ENCODE peak calls at places on chromosome 1, in four cellular contexts. One of them, this sample, is unnamed.

GRCh38 chr1:43879414-43879813 is 54.2 kb upstream of the ARTN start:
- DNase-seq in GM12865: no peak
- DNase-seq in NCI-H1092 treated with DMSO at 0.1 percent for 48 hours: no peak
- DNase-seq in stimulated activated CD8-positive, alpha-beta memory T cell treated with anti-CD3 and anti-CD28 coated beads, Interleukin-4, amount 100 ng/mL, for 4 hours: no peak
- DNase-seq in this sample: no peak

GRCh38 chr1:229185913-229186312 is 85.0 kb upstream of the RAB4A start:
- DNase-seq in GM12865: no peak
- DNase-seq in NCI-H1092 treated with DMSO at 0.1 percent for 48 hours: no peak
- DNase-seq in stimulated activated CD8-positive, alpha-beta memory T cell treated with anti-CD3 and anti-CD28 coated beads, Interleukin-4, amount 100 ng/mL, for 4 hours: no peak
- DNase-seq in this sample: no peak

GRCh38 chr1:101357444-101357986 is 120.7 kb downstream of the S1PR1 start:
- DNase-seq in GM12865: peak; percentile 91
- DNase-seq in NCI-H1092 treated with DMSO at 0.1 percent for 48 hours: peak; percentile 97
- DNase-seq in stimulated activated CD8-positive, alpha-beta memory T cell treated with anti-CD3 and anti-CD28 coated beads, Interleukin-4, amount 100 ng/mL, for 4 hours: peak; percentile 15
- DNase-seq in this sample: peak; percentile 70

GRCh38 chr1:180181048-180181447 is 26.4 kb downstream of the QSOX1 start:
- DNase-seq in GM12865: no peak
- DNase-seq in NCI-H1092 treated with DMSO at 0.1 percent for 48 hours: peak; percentile 18
- DNase-seq in stimulated activated CD8-positive, alpha-beta memory T cell treated with anti-CD3 and anti-CD28 coated beads, Interleukin-4, amount 100 ng/mL, for 4 hours: no peak
- DNase-seq in this sample: no peak

GRCh38 chr1:73644198-73644597 is 553.8 kb downstream of the LRRIQ3 start:
- DNase-seq in GM12865: no peak
- DNase-seq in NCI-H1092 treated with DMSO at 0.1 percent for 48 hours: no peak
- DNase-seq in stimulated activated CD8-positive, alpha-beta memory T cell treated with anti-CD3 and anti-CD28 coated beads, Interleukin-4, amount 100 ng/mL, for 4 hours: no peak
- DNase-seq in this sample: no peak

GRCh38 chr1:11842154-11843041 is 5.2 kb downstream of the NPPA start:
- DNase-seq in GM12865: peak; percentile 29
- DNase-seq in NCI-H1092 treated with DMSO at 0.1 percent for 48 hours: peak; percentile 56
- DNase-seq in stimulated activated CD8-positive, alpha-beta memory T cell treated with anti-CD3 and anti-CD28 coated beads, Interleukin-4, amount 100 ng/mL, for 4 hours: no peak
- DNase-seq in this sample: peak; percentile 74

GRCh38 chr1:66350001-66350547 is 183.9 kb upstream of the SGIP1 start:
- DNase-seq in GM12865: peak; percentile 81
- DNase-seq in NCI-H1092 treated with DMSO at 0.1 percent for 48 hours: no peak
- DNase-seq in stimulated activated CD8-positive, alpha-beta memory T cell treated with anti-CD3 and anti-CD28 coated beads, Interleukin-4, amount 100 ng/mL, for 4 hours: peak; percentile 34
- DNase-seq in this sample: peak; percentile 82

GRCh38 chr1:239317948-239318347 is 68.4 kb upstream of the CHRM3 start:
- DNase-seq in GM12865: no peak
- DNase-seq in NCI-H1092 treated with DMSO at 0.1 percent for 48 hours: no peak
- DNase-seq in stimulated activated CD8-positive, alpha-beta memory T cell treated with anti-CD3 and anti-CD28 coated beads, Interleukin-4, amount 100 ng/mL, for 4 hours: no peak
- DNase-seq in this sample: no peak

GRCh38 chr1:229117664-229118300 is 153.1 kb upstream of the RAB4A start:
- DNase-seq in GM12865: no peak
- DNase-seq in NCI-H1092 treated with DMSO at 0.1 percent for 48 hours: peak; percentile 74
- DNase-seq in stimulated activated CD8-positive, alpha-beta memory T cell treated with anti-CD3 and anti-CD28 coated beads, Interleukin-4, amount 100 ng/mL, for 4 hours: no peak
- DNase-seq in this sample: no peak

GRCh38 chr1:17819129-17819802 is 64.1 kb downstream of the ACTL8 start:
- DNase-seq in GM12865: no peak
- DNase-seq in NCI-H1092 treated with DMSO at 0.1 percent for 48 hours: no peak
- DNase-seq in stimulated activated CD8-positive, alpha-beta memory T cell treated with anti-CD3 and anti-CD28 coated beads, Interleukin-4, amount 100 ng/mL, for 4 hours: no peak
- DNase-seq in this sample: no peak

This sample was measured in MV-4-11.